ENCODE peak calls at places on chromosomes 6 and 20, in five cellular contexts. N, H, Q, Z and A are unnamed samples.

GRCh38 chr20:48763183-48764030 is 64.4 kb downstream of the PREX1 start:
- DNase-seq in H (no peak), Q (no peak), Z (no peak), N (no peak), A (peak)

GRCh38 chr20:38308047-38308438 is 4.1 kb downstream of the BPI start:
- DNase-seq in H (no peak), Q (no peak), N (no peak), Z (no peak), A (peak)

GRCh38 chr6:146277142-146277541 is 248.3 kb downstream of the GRM1 start:
- DNase-seq in N (no peak), Z (no peak), H (no peak), Q (no peak), A (peak)

GRCh38 chr20:25158043-25158442 is 37.5 kb upstream of the ENTPD6 start:
- DNase-seq in Z (no peak), N (no peak), Q (no peak), H (no peak), A (no peak)

GRCh38 chr6:13453771-13454251 is 33.6 kb downstream of the GFOD1 start:
- DNase-seq in Q (peak), N (peak), H (peak), Z (no peak), A (no peak)

GRCh38 chr6:156563710-156564109 is 213.5 kb upstream of the ARID1B start:
- DNase-seq in Z (no peak), H (no peak), N (peak), Q (no peak), A (no peak)

GRCh38 chr6:37169458-37170272 is at the start of gene PIM1:
- DNase-seq in N (peak), Q (peak), H (peak), Z (peak), A (peak)

GRCh38 chr6:167764215-167764614 is 62.5 kb upstream of the AFDN start:
- DNase-seq in Q (no peak), N (no peak), Z (no peak), H (no peak), A (no peak)

GRCh38 chr6:90103056-90103793 is 193.4 kb downstream of the BACH2 start:
- DNase-seq in H (peak), Q (peak), N (peak), Z (no peak), A (no peak)

GRCh38 chr20:10611357-10611756 is 62.4 kb downstream of the JAG1 start:
- DNase-seq in H (peak), Q (peak), N (peak), Z (no peak), A (peak)

GRCh38 chr6:8131265-8131897 is 29.0 kb upstream of the EEF1E1 start:
- DNase-seq in Z (peak), H (peak), N (peak), Q (peak), A (peak)

GRCh38 chr6:1700283-1700967 is 90.7 kb downstream of the FOXC1 start:
- DNase-seq in Q (no peak), Z (no peak), N (no peak), H (no peak), A (no peak)

GRCh38 chr6:1702580-1703051 is 92.9 kb downstream of the FOXC1 start:
- DNase-seq in N (no peak), H (no peak), Z (no peak), Q (no peak), A (no peak)

GRCh38 chr6:1703091-1703855 is 93.6 kb downstream of the FOXC1 start:
- DNase-seq in N (peak), H (no peak), Q (no peak), Z (no peak), A (no peak)

GRCh38 chr6:1703923-1704322 is 94.2 kb downstream of the FOXC1 start:
- DNase-seq in H (no peak), Z (no peak), N (peak), Q (no peak), A (no peak)

GRCh38 chr6:1701668-1702353 is 92.1 kb downstream of the FOXC1 start:
- DNase-seq in Q (peak), H (peak), Z (peak), N (peak), A (peak)
- H3K4me3 ChIP-seq in Q (no peak), H (no peak), Z (no peak), N (no peak), A (no peak)

GRCh38 chr6:30747300-30747687 is 2.9 kb upstream of the IER3 start:
- DNase-seq in Q (no peak), Z (no peak), H (no peak), N (peak), A (no peak)

GRCh38 chr6:30750379-30750668 is 6.0 kb upstream of the IER3 start:
- DNase-seq in Q (no peak), Z (no peak), H (no peak), N (no peak), A (no peak)

GRCh38 chr6:30748851-30749540 is 4.6 kb upstream of the IER3 start:
- DNase-seq in Z (no peak), N (peak), Q (no peak), H (no peak), A (no peak)

GRCh38 chr6:30748301-30748769 is 4.0 kb upstream of the IER3 start:
- DNase-seq in Z (no peak), N (peak), H (no peak), Q (no peak), A (no peak)

GRCh38 chr6:30749554-30750378 is 5.4 kb upstream of the IER3 start:
- DNase-seq in Z (no peak), N (peak), Q (no peak), H (no peak), A (no peak)
- H3K4me3 ChIP-seq in Z (no peak), N (no peak), Q (no peak), H (no peak), A (no peak)

GRCh38 chr20:59481082-59482018 is 123.0 kb upstream of the PHACTR3 start:
- DNase-seq in N (no peak), H (no peak), Z (no peak), Q (no peak), A (no peak)
- H3K4me3 ChIP-seq in N (no peak), H (no peak), Z (no peak), Q (no peak), A (no peak)

DNA sequence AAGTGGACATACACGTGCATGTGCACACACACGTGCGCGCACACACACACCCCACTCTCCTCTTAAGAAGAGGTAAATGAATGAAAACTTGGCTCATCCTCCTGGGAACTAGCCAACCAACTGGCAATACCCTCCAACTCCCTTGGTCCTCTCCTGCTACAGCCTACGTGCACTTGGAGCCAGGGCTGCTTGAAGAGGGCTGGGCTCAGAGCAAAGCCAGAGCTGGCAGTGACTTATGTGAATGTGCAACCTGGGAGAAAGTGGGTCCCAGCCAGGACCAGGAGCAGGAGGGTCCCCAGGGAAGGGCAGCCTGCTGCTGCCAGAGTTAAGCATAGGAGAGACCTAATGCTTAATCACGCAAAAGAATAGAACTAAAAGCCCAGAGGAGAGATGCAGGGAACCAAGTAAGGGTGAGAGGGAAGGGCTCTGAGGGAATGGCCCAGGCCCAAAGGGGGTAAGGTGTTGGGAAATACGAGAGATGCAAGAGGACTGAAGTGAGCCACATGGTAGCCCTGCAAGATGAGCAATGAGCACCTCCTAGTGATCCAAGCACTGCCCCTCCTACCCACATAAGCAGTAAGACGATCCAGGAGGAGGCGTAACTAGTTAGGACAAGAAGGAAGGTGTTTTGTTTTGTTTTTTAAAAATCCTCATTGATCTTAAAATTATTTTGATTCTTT is 24.7 kb downstream of the TRAF3IP2 start:
- DNase-seq in Q (no peak), N (peak), Z (peak), H (no peak), A (peak)
- H3K4me3 ChIP-seq in Q (no peak), N (no peak), Z (no peak), H (no peak), A (no peak)

DNA sequence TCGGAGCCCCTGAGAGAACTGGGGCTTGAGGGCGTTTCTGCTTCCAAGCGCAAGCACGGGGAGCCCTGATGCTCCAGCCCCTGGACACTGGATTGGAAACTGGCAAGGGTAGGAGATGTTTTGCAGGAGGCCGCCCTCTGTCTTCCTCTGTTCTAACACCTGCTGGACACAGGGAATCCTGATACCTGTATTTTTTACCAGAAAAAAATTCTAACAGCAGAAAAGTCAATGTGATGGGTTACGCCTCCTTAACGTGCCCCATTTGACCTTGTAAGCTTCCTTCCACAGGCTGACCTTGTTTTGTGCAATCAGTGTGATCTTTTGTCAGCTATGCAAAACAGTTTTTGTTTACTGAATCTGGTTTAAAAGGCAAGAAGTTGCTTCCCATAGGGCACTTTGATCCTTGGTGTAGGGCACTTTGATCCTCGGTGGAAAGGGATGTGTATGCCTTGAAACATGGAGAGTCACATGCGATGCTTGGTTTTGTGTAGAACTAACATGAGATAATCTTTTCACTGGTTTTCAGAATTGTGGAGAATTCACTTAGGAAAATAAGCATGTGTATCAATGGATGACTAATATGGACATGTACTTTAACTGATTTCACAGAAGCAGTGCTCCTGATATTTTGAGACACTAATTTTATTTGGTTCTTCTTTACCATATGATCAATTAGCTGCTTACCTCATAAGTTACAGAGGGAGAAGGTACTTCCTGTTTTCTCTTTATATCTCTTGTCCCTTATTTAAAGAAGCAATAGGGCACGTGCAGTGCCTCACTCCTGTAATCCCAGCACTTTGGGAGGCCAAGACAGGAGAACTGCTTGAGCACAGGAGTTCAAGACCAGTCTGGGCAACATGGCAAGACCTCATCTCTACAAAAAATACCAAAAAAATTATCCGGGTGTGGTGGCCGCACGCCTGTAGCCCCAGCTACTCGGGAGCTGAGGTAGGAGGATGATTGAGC is 59.9 kb upstream of the MAP3K4 start:
- DNase-seq in H (peak), Q (peak), Z (no peak), N (no peak), A (peak)
- H3K4me3 ChIP-seq in H (peak), Q (no peak), Z (peak), N (peak), A (no peak)